ENCODE peak calls at places on chromosome 7, in eight cellular contexts. One of them, this sample, is unnamed.
A peak's percentile ranks its signal among the peaks of the same experiment; 100 is the strongest.

GRCh38 chr7:158044156-158044823 is 543.3 kb downstream of the PTPRN2 start:
- DNase-seq in astrocyte of the spinal cord: no peak
- DNase-seq in PC-9: no peak
- DNase-seq in cardiac fibroblast: no peak
- DNase-seq in transverse colon: no peak
- DNase-seq in fibroblast of mammary gland: no peak
- DNase-seq in mammary epithelial cell: no peak
- DNase-seq in sigmoid colon: peak; percentile 40
- DNase-seq in this sample: no peak

GRCh38 chr7:16589895-16590294 is 55.7 kb downstream of the ANKMY2 start:
- DNase-seq in astrocyte of the spinal cord: no peak
- DNase-seq in PC-9: no peak
- DNase-seq in cardiac fibroblast: no peak
- DNase-seq in transverse colon: no peak
- DNase-seq in fibroblast of mammary gland: no peak
- DNase-seq in mammary epithelial cell: no peak
- DNase-seq in sigmoid colon: no peak
- DNase-seq in this sample: no peak

GRCh38 chr7:128103498-128104108 is 72.4 kb upstream of the LRRC4 start:
- DNase-seq in astrocyte of the spinal cord: peak; percentile 16
- DNase-seq in PC-9: no peak
- DNase-seq in cardiac fibroblast: peak; percentile 62
- DNase-seq in transverse colon: no peak
- DNase-seq in fibroblast of mammary gland: peak; percentile 68
- DNase-seq in mammary epithelial cell: no peak
- DNase-seq in sigmoid colon: no peak
- DNase-seq in this sample: no peak

GRCh38 chr7:63071920-63072319 is 926.7 kb upstream of the ZNF722 start:
- DNase-seq in astrocyte of the spinal cord: no peak
- DNase-seq in PC-9: no peak
- DNase-seq in cardiac fibroblast: no peak
- DNase-seq in transverse colon: no peak
- DNase-seq in fibroblast of mammary gland: no peak
- DNase-seq in mammary epithelial cell: no peak
- DNase-seq in sigmoid colon: no peak
- DNase-seq in this sample: no peak

GRCh38 chr7:129611246-129612111 is at the start of gene NRF1:
- DNase-seq in astrocyte of the spinal cord: peak; percentile 92
- DNase-seq in PC-9: peak; percentile 94
- DNase-seq in cardiac fibroblast: peak; percentile 87
- DNase-seq in transverse colon: peak; percentile 91
- DNase-seq in fibroblast of mammary gland: peak; percentile 79
- DNase-seq in mammary epithelial cell: peak; percentile 90
- DNase-seq in sigmoid colon: peak; percentile 92
- DNase-seq in this sample: peak; percentile 96

GRCh38 chr7:105173586-105173985 is 159.6 kb downstream of the KMT2E start:
- DNase-seq in astrocyte of the spinal cord: no peak
- DNase-seq in PC-9: no peak
- DNase-seq in cardiac fibroblast: no peak
- DNase-seq in transverse colon: no peak
- DNase-seq in fibroblast of mammary gland: no peak
- DNase-seq in mammary epithelial cell: no peak
- DNase-seq in sigmoid colon: no peak
- DNase-seq in this sample: peak; percentile 52

GRCh38 chr7:144820557-144820956 is 15.3 kb downstream of the TPK1 start:
- DNase-seq in astrocyte of the spinal cord: no peak
- DNase-seq in PC-9: no peak
- DNase-seq in cardiac fibroblast: no peak
- DNase-seq in transverse colon: no peak
- DNase-seq in fibroblast of mammary gland: no peak
- DNase-seq in mammary epithelial cell: no peak
- DNase-seq in sigmoid colon: no peak
- DNase-seq in this sample: no peak

GRCh38 chr7:26603631-26604030 is 260.8 kb downstream of the SKAP2 start:
- DNase-seq in astrocyte of the spinal cord: peak; percentile 51
- DNase-seq in PC-9: peak; percentile 79
- DNase-seq in cardiac fibroblast: no peak
- DNase-seq in transverse colon: no peak
- DNase-seq in fibroblast of mammary gland: peak; percentile 52
- DNase-seq in mammary epithelial cell: peak; percentile 97
- DNase-seq in sigmoid colon: no peak
- DNase-seq in this sample: no peak

GRCh38 chr7:141534757-141535737 is 16.2 kb upstream of the AGK start:
- DNase-seq in astrocyte of the spinal cord: no peak
- DNase-seq in PC-9: no peak
- DNase-seq in cardiac fibroblast: no peak
- DNase-seq in transverse colon: no peak
- DNase-seq in fibroblast of mammary gland: no peak
- DNase-seq in mammary epithelial cell: no peak
- DNase-seq in sigmoid colon: no peak
- DNase-seq in this sample: no peak

GRCh38 chr7:64946772-64947171 is 43.7 kb downstream of the ZNF273 start:
- DNase-seq in astrocyte of the spinal cord: no peak
- DNase-seq in PC-9: no peak
- DNase-seq in cardiac fibroblast: no peak
- DNase-seq in transverse colon: no peak
- DNase-seq in fibroblast of mammary gland: peak; percentile 12
- DNase-seq in mammary epithelial cell: no peak
- DNase-seq in sigmoid colon: no peak
- DNase-seq in this sample: peak; percentile 34

GRCh38 chr7:128879939-128880746 is 17.5 kb downstream of the ATP6V1F start:
- DNase-seq in astrocyte of the spinal cord: peak; percentile 51
- DNase-seq in PC-9: peak; percentile 69
- DNase-seq in cardiac fibroblast: peak; percentile 71
- DNase-seq in transverse colon: peak; percentile 71
- DNase-seq in fibroblast of mammary gland: peak; percentile 58
- DNase-seq in mammary epithelial cell: peak; percentile 42
- DNase-seq in sigmoid colon: peak; percentile 84
- DNase-seq in this sample: peak; percentile 88

GRCh38 chr7:42144253-42145002 is 92.6 kb downstream of the GLI3 start:
- DNase-seq in astrocyte of the spinal cord: peak; percentile 41
- DNase-seq in PC-9: no peak
- DNase-seq in cardiac fibroblast: peak; percentile 50
- DNase-seq in transverse colon: no peak
- DNase-seq in fibroblast of mammary gland: peak; percentile 63
- DNase-seq in mammary epithelial cell: no peak
- DNase-seq in sigmoid colon: no peak
- DNase-seq in this sample: no peak

GRCh38 chr7:14219125-14219524 is 229.7 kb upstream of the ETV1 start:
- DNase-seq in astrocyte of the spinal cord: no peak
- DNase-seq in PC-9: no peak
- DNase-seq in cardiac fibroblast: peak; percentile 24
- DNase-seq in transverse colon: no peak
- DNase-seq in fibroblast of mammary gland: no peak
- DNase-seq in mammary epithelial cell: no peak
- DNase-seq in sigmoid colon: no peak
- DNase-seq in this sample: no peak

GRCh38 chr7:154532771-154533170 is 470.2 kb downstream of the PAXIP1 start:
- DNase-seq in astrocyte of the spinal cord: no peak
- DNase-seq in PC-9: no peak
- DNase-seq in cardiac fibroblast: no peak
- DNase-seq in transverse colon: no peak
- DNase-seq in fibroblast of mammary gland: no peak
- DNase-seq in mammary epithelial cell: no peak
- DNase-seq in sigmoid colon: no peak
- DNase-seq in this sample: no peak

GRCh38 chr7:72098812-72099211 is 313.3 kb downstream of the CALN1 start:
- DNase-seq in astrocyte of the spinal cord: no peak
- DNase-seq in PC-9: no peak
- DNase-seq in cardiac fibroblast: no peak
- DNase-seq in transverse colon: no peak
- DNase-seq in fibroblast of mammary gland: peak; percentile 87
- DNase-seq in mammary epithelial cell: no peak
- DNase-seq in sigmoid colon: peak; percentile 64
- DNase-seq in this sample: peak; percentile 97

GRCh38 chr7:79789584-79790345 is 336.3 kb upstream of the MAGI2 start:
- DNase-seq in astrocyte of the spinal cord: peak; percentile 52
- DNase-seq in PC-9: no peak
- DNase-seq in cardiac fibroblast: peak; percentile 69
- DNase-seq in transverse colon: no peak
- DNase-seq in fibroblast of mammary gland: peak; percentile 61
- DNase-seq in mammary epithelial cell: no peak
- DNase-seq in sigmoid colon: no peak
- DNase-seq in this sample: no peak

GRCh38 chr7:135167360-135167759 is 3.1 kb downstream of the CYREN start:
- DNase-seq in astrocyte of the spinal cord: no peak
- DNase-seq in PC-9: no peak
- DNase-seq in cardiac fibroblast: no peak
- DNase-seq in transverse colon: no peak
- DNase-seq in fibroblast of mammary gland: no peak
- DNase-seq in mammary epithelial cell: no peak
- DNase-seq in sigmoid colon: no peak
- DNase-seq in this sample: no peak

GRCh38 chr7:92785923-92786322 is 50.5 kb downstream of the CDK6 start:
- DNase-seq in astrocyte of the spinal cord: peak; percentile 77
- DNase-seq in PC-9: no peak
- DNase-seq in cardiac fibroblast: peak; percentile 78
- DNase-seq in transverse colon: no peak
- DNase-seq in fibroblast of mammary gland: peak; percentile 73
- DNase-seq in mammary epithelial cell: peak; percentile 70
- DNase-seq in sigmoid colon: peak; percentile 70
- DNase-seq in this sample: no peak

GRCh38 chr7:150362989-150363769 is 5.4 kb upstream of the REPIN1 start:
- DNase-seq in astrocyte of the spinal cord: no peak
- DNase-seq in PC-9: peak; percentile 65
- DNase-seq in cardiac fibroblast: no peak
- DNase-seq in transverse colon: no peak
- DNase-seq in fibroblast of mammary gland: no peak
- DNase-seq in mammary epithelial cell: no peak
- DNase-seq in sigmoid colon: peak; percentile 25
- DNase-seq in this sample: no peak

GRCh38 chr7:55022618-55022985 is 3.8 kb downstream of the EGFR start:
- DNase-seq in astrocyte of the spinal cord: no peak
- DNase-seq in PC-9: no peak
- DNase-seq in cardiac fibroblast: no peak
- DNase-seq in transverse colon: no peak
- DNase-seq in fibroblast of mammary gland: no peak
- DNase-seq in mammary epithelial cell: no peak
- DNase-seq in sigmoid colon: no peak
- DNase-seq in this sample: no peak
- H3K4me3 ChIP-seq in astrocyte of the spinal cord: no peak overlapping the region
- H3K4me3 ChIP-seq in PC-9: peak overlapping the region; percentile 79
- H3K4me3 ChIP-seq in cardiac fibroblast: no peak overlapping the region
- H3K4me3 ChIP-seq in transverse colon: no peak overlapping the region
- H3K4me3 ChIP-seq in fibroblast of mammary gland: peak overlapping the region; percentile 70
- H3K4me3 ChIP-seq in mammary epithelial cell: peak overlapping the region; percentile 67
- H3K4me3 ChIP-seq in sigmoid colon: no peak overlapping the region
- H3K4me3 ChIP-seq in this sample: no peak overlapping the region

DNA sequence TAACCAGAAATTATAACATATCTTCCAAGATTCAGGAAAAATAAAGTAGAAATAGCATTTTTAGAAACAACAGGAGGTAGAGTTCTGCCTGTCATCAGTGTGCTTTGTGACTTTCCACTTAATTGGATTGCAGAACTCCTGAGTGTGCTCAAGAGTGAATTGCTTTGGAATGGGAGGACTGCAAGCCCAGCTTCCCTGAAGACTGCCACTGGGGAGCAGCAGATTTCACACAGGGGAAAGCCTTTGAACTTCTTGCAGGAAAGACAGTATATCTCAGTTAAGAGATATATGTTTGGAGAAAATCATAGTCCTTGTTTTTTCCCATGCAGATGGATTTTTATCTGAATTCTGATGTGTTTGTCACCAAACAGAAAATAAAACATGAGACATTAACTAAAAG is 124.5 kb downstream of the TMEM168 start:
- DNase-seq in astrocyte of the spinal cord: peak; percentile 25
- DNase-seq in PC-9: no peak
- DNase-seq in cardiac fibroblast: peak; percentile 43
- DNase-seq in transverse colon: peak; percentile 59
- DNase-seq in fibroblast of mammary gland: peak; percentile 18
- DNase-seq in mammary epithelial cell: peak; percentile 24
- DNase-seq in sigmoid colon: no peak
- DNase-seq in this sample: no peak
- TF ChIP-seq CTCF in astrocyte of the spinal cord: peak; percentile 41
- TF ChIP-seq CTCF in PC-9: no peak
- TF ChIP-seq CTCF in cardiac fibroblast: peak; percentile 31
- TF ChIP-seq CTCF in transverse colon: peak; percentile 33
- TF ChIP-seq CTCF in fibroblast of mammary gland: no peak
- TF ChIP-seq CTCF in mammary epithelial cell: peak; percentile 61
- TF ChIP-seq CTCF in sigmoid colon: no peak
- TF ChIP-seq CTCF in this sample: no peak

DNA sequence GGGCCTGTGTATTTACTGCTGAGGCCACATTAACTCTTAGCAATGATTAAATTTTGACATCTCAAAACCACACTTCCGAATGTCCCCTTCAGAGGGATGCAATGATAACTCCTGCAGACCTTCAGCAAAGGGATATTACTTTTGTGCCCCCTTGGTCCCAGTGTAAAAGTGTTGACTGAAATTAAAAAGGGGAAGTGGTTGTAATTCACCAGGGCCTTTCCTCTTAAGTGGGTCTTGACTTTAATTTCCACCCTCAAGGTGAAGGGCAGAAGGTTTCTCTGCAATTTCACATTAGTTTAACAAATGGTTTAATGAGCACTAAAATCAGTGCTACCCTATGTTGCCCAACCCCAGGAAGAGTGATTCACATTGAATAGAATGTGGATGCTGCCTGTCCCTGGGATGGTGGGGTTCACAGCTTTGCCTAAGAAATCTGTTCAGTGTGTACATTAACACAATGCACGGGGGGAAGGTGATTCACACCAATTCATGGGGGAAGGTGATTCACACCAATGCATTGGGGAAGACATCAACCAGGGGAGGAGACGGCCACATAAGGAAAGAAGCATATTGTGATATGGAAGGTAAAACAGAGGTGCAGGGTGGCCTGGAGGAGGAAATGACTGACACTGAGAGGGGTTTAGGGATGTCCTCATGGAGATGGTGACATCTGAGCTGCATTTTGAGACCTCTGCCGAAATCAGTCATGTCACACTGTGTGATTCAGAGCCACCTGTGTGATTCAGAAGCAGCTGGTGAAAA is 19.4 kb upstream of the TNS3 start:
- DNase-seq in astrocyte of the spinal cord: peak; percentile 75
- DNase-seq in PC-9: peak; percentile 70
- DNase-seq in cardiac fibroblast: peak; percentile 97
- DNase-seq in transverse colon: no peak
- DNase-seq in fibroblast of mammary gland: peak; percentile 92
- DNase-seq in mammary epithelial cell: peak; percentile 96
- DNase-seq in sigmoid colon: no peak
- DNase-seq in this sample: no peak
- H3K4me3 ChIP-seq in astrocyte of the spinal cord: no peak overlapping the region
- H3K4me3 ChIP-seq in PC-9: peak overlapping the region; percentile 38
- H3K4me3 ChIP-seq in cardiac fibroblast: no peak overlapping the region
- H3K4me3 ChIP-seq in transverse colon: no peak overlapping the region
- H3K4me3 ChIP-seq in fibroblast of mammary gland: peak overlapping the region; percentile 12
- H3K4me3 ChIP-seq in mammary epithelial cell: no peak overlapping the region
- H3K4me3 ChIP-seq in sigmoid colon: no peak overlapping the region
- H3K4me3 ChIP-seq in this sample: no peak overlapping the region

DNA sequence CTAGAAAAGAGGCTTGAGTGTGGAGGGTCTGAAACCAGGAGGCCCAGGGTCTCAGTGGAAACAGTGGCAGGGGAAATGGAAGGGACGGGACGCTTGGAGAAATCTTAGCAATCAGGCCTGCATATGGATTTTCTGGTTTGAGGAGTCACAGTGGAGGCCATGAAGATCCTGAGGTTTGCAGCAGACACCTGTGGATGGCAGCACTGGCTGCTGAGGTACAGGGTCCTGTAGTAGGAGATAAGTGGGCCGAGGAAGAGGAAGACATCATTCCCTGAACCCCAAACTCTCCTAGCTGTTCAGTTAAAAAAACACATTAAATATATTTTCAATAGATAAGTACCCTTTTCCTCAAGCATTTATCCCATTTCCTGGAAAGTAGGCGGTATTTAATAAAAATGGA is 208.8 kb upstream of the IGFBP3 start:
- DNase-seq in astrocyte of the spinal cord: no peak
- DNase-seq in PC-9: no peak
- DNase-seq in cardiac fibroblast: peak; percentile 68
- DNase-seq in transverse colon: no peak
- DNase-seq in fibroblast of mammary gland: no peak
- DNase-seq in mammary epithelial cell: peak; percentile 39
- DNase-seq in sigmoid colon: no peak
- DNase-seq in this sample: no peak
- TF ChIP-seq CTCF in astrocyte of the spinal cord: no peak
- TF ChIP-seq CTCF in PC-9: no peak
- TF ChIP-seq CTCF in cardiac fibroblast: peak; percentile 85
- TF ChIP-seq CTCF in transverse colon: no peak
- TF ChIP-seq CTCF in fibroblast of mammary gland: no peak
- TF ChIP-seq CTCF in mammary epithelial cell: peak; percentile 73
- TF ChIP-seq CTCF in sigmoid colon: no peak
- TF ChIP-seq CTCF in this sample: no peak

This sample was measured in BE2C.